ENCODE peak calls at places on chromosomes 2 and 18, in nine cellular contexts. F is psoas muscle, Y is astrocyte of the spinal cord, E is OCI-LY7, V is spleen, M is cardiac fibroblast, L is tibial nerve, P is prostate gland, O is adrenal gland. Q is an unnamed sample.

GRCh38 chr18:23460285-23461273 is 7.5 kb downstream of the RIOK3 start:
- DNase-seq in F (no peak), Y (no peak), E (no peak), V (no peak), M (no peak), L (no peak), P (no peak), O (no peak), Q (no peak)

GRCh38 chr2:19796036-19796703 is 105.6 kb downstream of the TTC32 start:
- DNase-seq in F (no peak), Y (peak; percentile 67), E (no peak), V (no peak), M (peak; percentile 49), L (no peak), P (no peak), O (no peak), Q (no peak)

GRCh38 chr2:114400890-114401289 is 41.6 kb upstream of the DPP10 start:
- DNase-seq in F (no peak), Y (no peak), E (no peak), V (no peak), M (no peak), L (no peak), P (no peak), O (no peak), Q (no peak)

GRCh38 chr2:29064746-29065478 is 9.4 kb downstream of the PCARE start:
- DNase-seq in F (no peak), Y (no peak), E (no peak), V (no peak), M (no peak), L (no peak), P (no peak), O (peak; percentile 44), Q (no peak)

GRCh38 chr18:44897445-44898215 is 216.9 kb downstream of the SETBP1 start:
- DNase-seq in F (no peak), Y (no peak), E (no peak), V (no peak), M (no peak), L (no peak), P (no peak), O (no peak), Q (no peak)

GRCh38 chr18:32366586-32367538 is 103.8 kb downstream of the GAREM1 start:
- DNase-seq in F (no peak), Y (no peak), E (no peak), V (no peak), M (peak; percentile 71), L (no peak), P (no peak), O (no peak), Q (no peak)

GRCh38 chr2:55932843-55933242 is 9.3 kb upstream of the EFEMP1 start:
- DNase-seq in F (no peak), Y (no peak), E (no peak), V (no peak), M (no peak), L (no peak), P (no peak), O (no peak), Q (no peak)

GRCh38 chr2:173866858-173867620 is 98.1 kb downstream of the SP3 start:
- DNase-seq in F (peak; percentile 62), Y (no peak), E (no peak), V (no peak), M (peak; percentile 13), L (no peak), P (no peak), O (no peak), Q (no peak)

GRCh38 chr2:184004945-184005672 is 593.2 kb upstream of the ZNF804A start:
- DNase-seq in F (no peak), Y (no peak), E (no peak), V (no peak), M (no peak), L (no peak), P (no peak), O (no peak), Q (no peak)

GRCh38 chr2:68799615-68800400 is 65.2 kb downstream of the ARHGAP25 start:
- DNase-seq in F (no peak), Y (no peak), E (no peak), V (no peak), M (no peak), L (no peak), P (peak; percentile 69), O (no peak), Q (no peak)

GRCh38 chr2:181404472-181404871 is 52.7 kb upstream of the ITGA4 start:
- DNase-seq in F (no peak), Y (no peak), E (peak; percentile 38), V (no peak), M (no peak), L (no peak), P (no peak), O (no peak), Q (no peak)

GRCh38 chr2:16664052-16664731 is 1.4 kb downstream of the CYRIA start:
- DNase-seq in F (peak; percentile 75), Y (peak; percentile 93), E (peak; percentile 75), V (peak; percentile 85), M (peak; percentile 87), L (no peak), P (peak; percentile 83), O (peak; percentile 89), Q (peak; percentile 70)

GRCh38 chr18:21943456-21943855 is 202.9 kb downstream of the MIB1 start:
- DNase-seq in F (no peak), Y (no peak), E (no peak), V (no peak), M (no peak), L (no peak), P (no peak), O (no peak), Q (no peak)

DNA sequence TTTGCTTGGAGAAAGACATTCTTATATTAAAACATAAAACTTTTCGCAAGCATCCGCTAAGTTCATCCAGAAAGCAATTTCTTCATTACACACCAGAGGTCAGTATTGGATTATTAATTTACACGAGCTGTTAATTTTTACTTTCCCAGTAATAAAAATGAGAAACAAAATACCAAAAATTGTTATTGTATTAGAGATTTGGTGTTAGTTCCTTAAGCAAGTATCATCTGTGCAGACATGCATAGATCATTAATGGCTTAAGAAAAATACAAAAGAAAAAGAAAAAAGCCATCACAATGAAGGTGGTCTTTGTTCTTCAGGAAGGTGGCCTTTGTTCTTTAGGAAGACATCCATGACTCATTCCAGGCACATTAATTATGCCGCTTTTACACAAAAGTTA is 53.6 kb upstream of the HNMT start:
- DNase-seq in F (no peak), Y (peak; percentile 43), E (peak; percentile 11), V (no peak), M (peak; percentile 51), L (no peak), P (no peak), O (no peak), Q (no peak)
- TF ChIP-seq CTCF in F (peak; percentile 61), Y (peak; percentile 56), E (peak; percentile 78), V (peak; percentile 56), M (peak; percentile 48), L (peak; percentile 55), P (peak; percentile 72), O (peak; percentile 15), Q (peak; percentile 32)

DNA sequence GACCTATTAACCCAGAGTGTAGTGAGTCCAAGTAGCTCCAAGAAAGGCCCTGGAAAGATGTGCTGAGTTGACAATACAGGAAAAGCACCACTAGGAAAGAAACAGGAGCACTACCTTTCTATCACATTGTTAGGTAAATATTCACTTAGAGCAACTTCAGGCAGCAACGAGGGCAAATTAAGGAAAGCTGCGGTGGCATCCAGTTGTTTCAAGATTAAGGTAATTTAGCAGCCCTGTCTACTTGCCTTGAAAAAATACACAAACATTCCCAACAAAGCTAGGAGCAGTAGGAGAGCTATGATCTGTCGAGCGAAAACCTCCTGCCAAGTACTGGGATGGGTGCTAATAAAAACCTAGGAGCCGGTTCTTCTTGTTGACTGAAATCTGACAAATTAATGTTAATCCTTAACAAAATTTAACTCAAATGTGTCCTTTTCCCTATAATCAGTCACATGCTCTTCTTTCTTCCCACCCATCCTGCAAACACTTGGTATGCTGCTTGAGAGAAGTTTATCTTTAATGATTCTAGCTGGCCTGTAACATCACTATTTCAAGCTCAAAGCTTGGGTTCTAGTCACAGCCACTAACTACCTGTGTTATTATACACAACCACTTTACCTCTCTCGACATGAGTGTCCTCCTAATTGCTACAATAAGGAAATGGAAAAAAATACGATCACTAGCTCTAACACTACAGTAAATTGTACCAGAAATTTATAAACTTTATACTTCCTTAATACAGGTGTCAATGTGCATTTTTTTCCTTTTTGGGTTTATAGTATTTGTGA is 2.0 kb downstream of the ACAA2 start:
- DNase-seq in F (no peak), Y (no peak), E (no peak), V (no peak), M (no peak), L (no peak), P (peak; percentile 38), O (no peak), Q (no peak)
- H3K4me3 ChIP-seq in F (peak overlapping the region; percentile 85), Y (no peak overlapping the region), E (peak overlapping the region; percentile 85), V (no peak overlapping the region), M (no peak overlapping the region), L (no peak overlapping the region), P (no peak overlapping the region), O (no peak overlapping the region), Q (no peak overlapping the region)

DNA sequence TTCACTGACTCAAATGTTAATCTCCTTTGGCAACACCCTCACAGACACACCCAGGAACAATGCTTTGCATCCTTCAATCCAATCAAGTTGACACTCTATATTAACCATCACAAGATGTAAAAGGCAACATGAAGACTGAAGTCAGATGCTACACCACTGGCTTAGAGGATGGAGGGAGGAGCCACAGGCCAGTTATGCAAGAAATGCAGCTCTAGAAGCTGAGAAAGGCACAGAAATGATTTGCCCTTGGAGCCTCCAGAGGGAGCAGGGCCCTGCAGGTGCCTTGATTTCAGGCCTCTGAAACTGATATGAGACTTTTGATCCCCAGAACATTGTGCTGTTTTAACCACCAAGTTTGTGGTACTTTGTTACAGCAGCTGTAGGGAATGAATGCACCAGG is 276.3 kb downstream of the KCNS3 start:
- DNase-seq in F (no peak), Y (no peak), E (no peak), V (no peak), M (no peak), L (no peak), P (no peak), O (no peak), Q (no peak)
- TF ChIP-seq CTCF in F (no peak), Y (peak; percentile 1), E (no peak), V (no peak), M (no peak), L (no peak), P (no peak), O (no peak), Q (no peak)

GRCh38 chr2:27080140-27080469 is 1.7 kb downstream of the EMILIN1 start:
- DNase-seq in F (no peak), Y (no peak), E (no peak), V (peak; percentile 77), M (no peak), L (no peak), P (no peak), O (peak; percentile 60), Q (no peak)
- H3K4me3 ChIP-seq in F (peak overlapping the region; percentile 64), Y (peak overlapping the region; percentile 62), E (no peak overlapping the region), V (peak overlapping the region; percentile 41), M (peak overlapping the region; percentile 72), L (peak overlapping the region; percentile 39), P (peak overlapping the region; percentile 35), O (no peak overlapping the region), Q (no peak overlapping the region)

GRCh38 chr2:214830794-214831346 is 21.4 kb upstream of the BARD1 start:
- DNase-seq in F (no peak), Y (peak; percentile 25), E (no peak), V (no peak), M (peak; percentile 49), L (no peak), P (no peak), O (no peak), Q (no peak)
- TF ChIP-seq CTCF in F (peak; percentile 21), Y (peak; percentile 48), E (peak; percentile 59), V (peak; percentile 45), M (peak; percentile 52), L (no peak), P (no peak), O (no peak), Q (peak; percentile 5)

Q was measured in LNCaP clone FGC.